ENCODE peak calls at places on chromosomes 13 and 19, in nine cellular contexts. One of them, this sample, is unnamed.

GRCh38 chr13:93788456-93788855 is 561.8 kb downstream of the GPC6 start:
- DNase-seq in Peyer's patch: no peak
- DNase-seq in lower leg skin: no peak
- DNase-seq in heart left ventricle: no peak
- DNase-seq in sigmoid colon: no peak
- DNase-seq in upper lobe of left lung: no peak
- DNase-seq in breast epithelium: no peak
- DNase-seq in K562: no peak
- DNase-seq in HepG2: peak; percentile 64
- DNase-seq in this sample: no peak

GRCh38 chr13:106619688-106620555 is 52.0 kb upstream of the ARGLU1 start:
- DNase-seq in Peyer's patch: peak; percentile 17
- DNase-seq in breast epithelium: no peak
- DNase-seq in heart left ventricle: peak; percentile 46
- DNase-seq in sigmoid colon: no peak
- DNase-seq in K562: peak; percentile 36
- DNase-seq in upper lobe of left lung: peak; percentile 43
- DNase-seq in lower leg skin: peak; percentile 62
- DNase-seq in HepG2: peak; percentile 40
- DNase-seq in this sample: peak; percentile 52

GRCh38 chr19:52963229-52963760 is 614 bp upstream of the ZNF816 start:
- DNase-seq in breast epithelium: no peak
- DNase-seq in heart left ventricle: no peak
- DNase-seq in sigmoid colon: peak; percentile 69
- DNase-seq in HepG2: peak; percentile 2
- DNase-seq in upper lobe of left lung: no peak
- DNase-seq in lower leg skin: peak; percentile 88
- DNase-seq in K562: no peak
- DNase-seq in Peyer's patch: no peak
- DNase-seq in this sample: peak; percentile 14

GRCh38 chr19:7925171-7925837 is 631 bp downstream of the CTXN1 start:
- DNase-seq in HepG2: peak; percentile 64
- DNase-seq in breast epithelium: no peak
- DNase-seq in sigmoid colon: peak; percentile 91
- DNase-seq in upper lobe of left lung: peak; percentile 73
- DNase-seq in Peyer's patch: peak; percentile 68
- DNase-seq in K562: peak; percentile 93
- DNase-seq in heart left ventricle: peak; percentile 54
- DNase-seq in lower leg skin: peak; percentile 94
- DNase-seq in this sample: peak; percentile 55

GRCh38 chr19:29596885-29597525 is 9.1 kb upstream of the POP4 start:
- DNase-seq in sigmoid colon: no peak
- DNase-seq in breast epithelium: no peak
- DNase-seq in Peyer's patch: no peak
- DNase-seq in lower leg skin: no peak
- DNase-seq in K562: peak; percentile 45
- DNase-seq in upper lobe of left lung: no peak
- DNase-seq in heart left ventricle: no peak
- DNase-seq in HepG2: peak; percentile 9
- DNase-seq in this sample: no peak

GRCh38 chr19:18208098-18208951 is 4.5 kb upstream of the RAB3A start:
- DNase-seq in upper lobe of left lung: peak; percentile 35
- DNase-seq in Peyer's patch: peak; percentile 38
- DNase-seq in heart left ventricle: no peak
- DNase-seq in K562: peak; percentile 71
- DNase-seq in lower leg skin: no peak
- DNase-seq in sigmoid colon: peak; percentile 84
- DNase-seq in HepG2: no peak
- DNase-seq in breast epithelium: no peak
- DNase-seq in this sample: no peak

GRCh38 chr19:308471-309205 is 17.4 kb upstream of the PLPP2 start:
- DNase-seq in HepG2: no peak
- DNase-seq in upper lobe of left lung: no peak
- DNase-seq in sigmoid colon: no peak
- DNase-seq in K562: no peak
- DNase-seq in breast epithelium: no peak
- DNase-seq in lower leg skin: peak; percentile 72
- DNase-seq in heart left ventricle: no peak
- DNase-seq in Peyer's patch: no peak
- DNase-seq in this sample: no peak

GRCh38 chr13:42747399-42747873 is 33.9 kb upstream of the FAM216B start:
- DNase-seq in heart left ventricle: no peak
- DNase-seq in sigmoid colon: no peak
- DNase-seq in lower leg skin: no peak
- DNase-seq in HepG2: no peak
- DNase-seq in K562: no peak
- DNase-seq in Peyer's patch: no peak
- DNase-seq in breast epithelium: no peak
- DNase-seq in upper lobe of left lung: no peak
- DNase-seq in this sample: no peak

GRCh38 chr13:113927661-113928581 is 46.0 kb downstream of the C13orf46 start:
- DNase-seq in Peyer's patch: no peak
- DNase-seq in K562: no peak
- DNase-seq in upper lobe of left lung: peak; percentile 21
- DNase-seq in sigmoid colon: peak; percentile 85
- DNase-seq in HepG2: no peak
- DNase-seq in lower leg skin: peak; percentile 94
- DNase-seq in heart left ventricle: peak; percentile 63
- DNase-seq in breast epithelium: peak; percentile 85
- DNase-seq in this sample: no peak

GRCh38 chr19:13255041-13255718 is 105.0 kb downstream of the IER2 start:
- DNase-seq in heart left ventricle: no peak
- DNase-seq in HepG2: no peak
- DNase-seq in K562: no peak
- DNase-seq in lower leg skin: no peak
- DNase-seq in Peyer's patch: no peak
- DNase-seq in sigmoid colon: no peak
- DNase-seq in breast epithelium: no peak
- DNase-seq in upper lobe of left lung: no peak
- DNase-seq in this sample: no peak

GRCh38 chr19:5637971-5638370 is 15.1 kb downstream of the SAFB start:
- DNase-seq in upper lobe of left lung: no peak
- DNase-seq in breast epithelium: no peak
- DNase-seq in sigmoid colon: peak; percentile 18
- DNase-seq in HepG2: no peak
- DNase-seq in K562: no peak
- DNase-seq in lower leg skin: peak; percentile 18
- DNase-seq in heart left ventricle: no peak
- DNase-seq in Peyer's patch: no peak
- DNase-seq in this sample: no peak

GRCh38 chr13:113815151-113816058 is 48.5 kb downstream of the GAS6 start:
- DNase-seq in heart left ventricle: no peak
- DNase-seq in HepG2: no peak
- DNase-seq in K562: peak; percentile 46
- DNase-seq in sigmoid colon: no peak
- DNase-seq in breast epithelium: no peak
- DNase-seq in Peyer's patch: no peak
- DNase-seq in upper lobe of left lung: no peak
- DNase-seq in lower leg skin: no peak
- DNase-seq in this sample: no peak

GRCh38 chr13:42548731-42549554 is 25.0 kb upstream of the TNFSF11 start:
- DNase-seq in HepG2: no peak
- DNase-seq in Peyer's patch: peak; percentile 60
- DNase-seq in upper lobe of left lung: peak; percentile 30
- DNase-seq in lower leg skin: peak; percentile 86
- DNase-seq in heart left ventricle: no peak
- DNase-seq in sigmoid colon: peak; percentile 67
- DNase-seq in breast epithelium: no peak
- DNase-seq in K562: peak; percentile 5
- DNase-seq in this sample: no peak

GRCh38 chr13:100490692-100491091 is 97.9 kb downstream of the GGACT start:
- DNase-seq in breast epithelium: no peak
- DNase-seq in Peyer's patch: no peak
- DNase-seq in HepG2: no peak
- DNase-seq in upper lobe of left lung: peak; percentile 54
- DNase-seq in K562: no peak
- DNase-seq in heart left ventricle: no peak
- DNase-seq in sigmoid colon: no peak
- DNase-seq in lower leg skin: peak; percentile 42
- DNase-seq in this sample: peak; percentile 43

GRCh38 chr19:31204115-31204514 is 145.1 kb downstream of the TSHZ3 start:
- DNase-seq in HepG2: no peak
- DNase-seq in Peyer's patch: no peak
- DNase-seq in heart left ventricle: no peak
- DNase-seq in breast epithelium: no peak
- DNase-seq in upper lobe of left lung: no peak
- DNase-seq in sigmoid colon: no peak
- DNase-seq in K562: no peak
- DNase-seq in lower leg skin: no peak
- DNase-seq in this sample: no peak

GRCh38 chr13:96900992-96901391 is 93.3 kb downstream of the OXGR1 start:
- DNase-seq in breast epithelium: no peak
- DNase-seq in K562: no peak
- DNase-seq in heart left ventricle: no peak
- DNase-seq in lower leg skin: no peak
- DNase-seq in HepG2: no peak
- DNase-seq in upper lobe of left lung: no peak
- DNase-seq in Peyer's patch: no peak
- DNase-seq in sigmoid colon: no peak
- DNase-seq in this sample: no peak

DNA sequence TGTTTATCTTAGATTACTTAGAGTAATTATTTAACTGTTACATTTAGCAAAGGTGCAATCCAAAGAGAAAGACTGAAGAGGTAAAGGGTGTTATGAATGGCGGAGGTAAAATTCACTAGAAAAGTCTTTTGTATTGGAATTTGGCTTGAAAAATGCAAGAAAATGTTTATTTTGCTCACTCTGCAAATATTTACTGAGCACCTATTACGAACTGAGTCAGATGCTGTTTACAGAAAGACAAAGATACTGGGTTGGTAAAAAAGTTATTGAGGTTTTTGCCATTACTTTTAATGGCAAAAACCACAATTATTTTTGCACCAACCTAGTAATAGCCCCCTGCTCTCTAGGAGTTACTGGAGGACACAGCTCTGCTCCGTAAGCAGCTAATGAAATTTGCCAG is 135.2 kb downstream of the RBM26 start:
- DNase-seq in sigmoid colon: no peak
- DNase-seq in K562: no peak
- DNase-seq in upper lobe of left lung: no peak
- DNase-seq in heart left ventricle: no peak
- DNase-seq in lower leg skin: no peak
- DNase-seq in HepG2: no peak
- DNase-seq in breast epithelium: no peak
- DNase-seq in Peyer's patch: no peak
- DNase-seq in this sample: no peak
- TF ChIP-seq CTCF in sigmoid colon: no peak
- TF ChIP-seq CTCF in K562: no peak
- TF ChIP-seq CTCF in upper lobe of left lung: no peak
- TF ChIP-seq CTCF in heart left ventricle: no peak
- TF ChIP-seq CTCF in lower leg skin: no peak
- TF ChIP-seq CTCF in HepG2: no peak
- TF ChIP-seq CTCF in breast epithelium: no peak
- TF ChIP-seq CTCF in Peyer's patch: no peak
- TF ChIP-seq CTCF in this sample: no peak

DNA sequence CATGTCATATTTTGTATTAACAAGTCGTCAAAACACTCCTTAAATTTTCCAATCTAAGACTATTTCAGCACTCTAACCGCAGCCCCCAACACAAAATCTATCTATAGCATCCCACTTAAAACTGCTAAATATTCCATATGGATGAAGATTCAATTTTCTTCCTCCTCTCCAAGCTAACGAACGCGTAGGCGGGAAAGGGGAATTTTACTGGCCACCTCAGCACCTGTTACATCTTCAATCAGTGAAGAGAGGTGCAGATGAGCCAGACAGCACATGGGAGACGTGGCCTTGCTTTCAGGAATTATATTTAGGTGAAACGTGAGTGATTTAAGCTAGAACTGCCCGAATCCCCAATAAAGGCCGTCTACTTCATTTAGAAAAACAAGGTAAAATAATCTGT is 1.1 kb downstream of the RBM26 start:
- DNase-seq in K562: peak; percentile 15
- DNase-seq in breast epithelium: no peak
- DNase-seq in HepG2: no peak
- DNase-seq in sigmoid colon: no peak
- DNase-seq in heart left ventricle: no peak
- DNase-seq in upper lobe of left lung: no peak
- DNase-seq in Peyer's patch: peak; percentile 18
- DNase-seq in lower leg skin: no peak
- DNase-seq in this sample: no peak
- TF ChIP-seq POLR2A in K562: no peak
- TF ChIP-seq POLR2A in breast epithelium: no peak
- TF ChIP-seq POLR2A in HepG2: no peak
- TF ChIP-seq POLR2A in sigmoid colon: no peak
- TF ChIP-seq POLR2A in heart left ventricle: no peak
- TF ChIP-seq POLR2A in upper lobe of left lung: no peak
- TF ChIP-seq POLR2A in Peyer's patch: no peak
- TF ChIP-seq POLR2A in lower leg skin: no peak
- TF ChIP-seq POLR2A in this sample: no peak

GRCh38 chr13:44915962-44916361 is 73.3 kb downstream of the NUFIP1 start:
- DNase-seq in lower leg skin: no peak
- DNase-seq in HepG2: no peak
- DNase-seq in heart left ventricle: no peak
- DNase-seq in K562: no peak
- DNase-seq in breast epithelium: no peak
- DNase-seq in Peyer's patch: no peak
- DNase-seq in sigmoid colon: no peak
- DNase-seq in upper lobe of left lung: no peak
- DNase-seq in this sample: no peak

GRCh38 chr13:44918323-44919102 is 70.8 kb downstream of the NUFIP1 start:
- DNase-seq in HepG2: peak; percentile 88
- DNase-seq in lower leg skin: peak; percentile 97
- DNase-seq in breast epithelium: peak; percentile 87
- DNase-seq in upper lobe of left lung: peak; percentile 94
- DNase-seq in K562: peak; percentile 87
- DNase-seq in sigmoid colon: peak; percentile 96
- DNase-seq in heart left ventricle: peak; percentile 90
- DNase-seq in Peyer's patch: peak; percentile 84
- DNase-seq in this sample: peak; percentile 93

GRCh38 chr13:44919103-44919804 is 70.0 kb downstream of the NUFIP1 start:
- DNase-seq in K562: no peak
- DNase-seq in upper lobe of left lung: no peak
- DNase-seq in sigmoid colon: no peak
- DNase-seq in breast epithelium: no peak
- DNase-seq in lower leg skin: no peak
- DNase-seq in Peyer's patch: no peak
- DNase-seq in HepG2: no peak
- DNase-seq in heart left ventricle: no peak
- DNase-seq in this sample: no peak

GRCh38 chr13:44920013-44920412 is 69.3 kb downstream of the NUFIP1 start:
- DNase-seq in breast epithelium: no peak
- DNase-seq in heart left ventricle: no peak
- DNase-seq in upper lobe of left lung: no peak
- DNase-seq in HepG2: no peak
- DNase-seq in K562: no peak
- DNase-seq in lower leg skin: no peak
- DNase-seq in sigmoid colon: no peak
- DNase-seq in Peyer's patch: no peak
- DNase-seq in this sample: no peak

GRCh38 chr13:44917589-44918322 is 71.5 kb downstream of the NUFIP1 start:
- DNase-seq in Peyer's patch: peak; percentile 93
- DNase-seq in heart left ventricle: peak; percentile 96
- DNase-seq in upper lobe of left lung: peak; percentile 95
- DNase-seq in K562: peak; percentile 94
- DNase-seq in HepG2: peak; percentile 92
- DNase-seq in breast epithelium: peak; percentile 98
- DNase-seq in sigmoid colon: peak; percentile 98
- DNase-seq in lower leg skin: peak; percentile 100
- DNase-seq in this sample: peak; percentile 95
- TF ChIP-seq CTCF in Peyer's patch: peak; percentile 57
- TF ChIP-seq CTCF in heart left ventricle: peak; percentile 38
- TF ChIP-seq CTCF in upper lobe of left lung: peak; percentile 80
- TF ChIP-seq CTCF in K562: peak; percentile 58
- TF ChIP-seq CTCF in HepG2: no peak
- TF ChIP-seq CTCF in breast epithelium: peak; percentile 87
- TF ChIP-seq CTCF in sigmoid colon: peak; percentile 68
- TF ChIP-seq CTCF in lower leg skin: no peak
- TF ChIP-seq CTCF in this sample: peak; percentile 77

GRCh38 chr19:48663667-48664066 is 9.2 kb downstream of the NTN5 start:
- DNase-seq in upper lobe of left lung: no peak
- DNase-seq in sigmoid colon: no peak
- DNase-seq in HepG2: no peak
- DNase-seq in breast epithelium: no peak
- DNase-seq in lower leg skin: no peak
- DNase-seq in heart left ventricle: no peak
- DNase-seq in K562: no peak
- DNase-seq in Peyer's patch: no peak
- DNase-seq in this sample: no peak
- TF ChIP-seq POLR2A in upper lobe of left lung: no peak
- TF ChIP-seq POLR2A in sigmoid colon: no peak
- TF ChIP-seq POLR2A in HepG2: no peak
- TF ChIP-seq POLR2A in breast epithelium: no peak
- TF ChIP-seq POLR2A in lower leg skin: no peak
- TF ChIP-seq POLR2A in heart left ventricle: no peak
- TF ChIP-seq POLR2A in K562: no peak
- TF ChIP-seq POLR2A in Peyer's patch: no peak
- TF ChIP-seq POLR2A in this sample: no peak